ENCODE peak calls at places on chromosomes 1 and 21, in four cellular contexts. M is HCT116, V is GM12878, C is H1. F is an unnamed sample.

GRCh38 chr1:167935252-167936067 is 1.0 kb upstream of the DCAF6 start:
- DNase-seq in C (peak; percentile 57), V (no peak), M (no peak), F (peak; percentile 63)

GRCh38 chr1:223363856-223364684 is at the start of gene SUSD4:
- DNase-seq in V (no peak), C (peak; percentile 72), M (no peak), F (no peak)

GRCh38 chr1:49050041-49050440 is 273.4 kb upstream of the BEND5 start:
- DNase-seq in V (no peak), C (no peak), M (no peak), F (no peak)

GRCh38 chr1:24374891-24375786 is 38.4 kb downstream of the STPG1 start:
- DNase-seq in V (no peak), M (no peak), C (no peak), F (no peak)

GRCh38 chr1:54937469-54937868 is 43.0 kb upstream of the TMEM61 start:
- DNase-seq in M (no peak), C (no peak), V (no peak), F (no peak)

GRCh38 chr1:44645466-44646244 is 28.6 kb downstream of the TMEM53 start:
- DNase-seq in V (no peak), C (no peak), M (no peak), F (no peak)

GRCh38 chr1:228378453-228379164 is 28.0 kb downstream of the TRIM11 start:
- DNase-seq in M (peak; percentile 56), C (peak; percentile 95), V (no peak), F (no peak)

GRCh38 chr21:43667191-43667904 is 8.0 kb downstream of the RRP1B start:
- DNase-seq in C (no peak), M (no peak), V (no peak), F (no peak)

DNA sequence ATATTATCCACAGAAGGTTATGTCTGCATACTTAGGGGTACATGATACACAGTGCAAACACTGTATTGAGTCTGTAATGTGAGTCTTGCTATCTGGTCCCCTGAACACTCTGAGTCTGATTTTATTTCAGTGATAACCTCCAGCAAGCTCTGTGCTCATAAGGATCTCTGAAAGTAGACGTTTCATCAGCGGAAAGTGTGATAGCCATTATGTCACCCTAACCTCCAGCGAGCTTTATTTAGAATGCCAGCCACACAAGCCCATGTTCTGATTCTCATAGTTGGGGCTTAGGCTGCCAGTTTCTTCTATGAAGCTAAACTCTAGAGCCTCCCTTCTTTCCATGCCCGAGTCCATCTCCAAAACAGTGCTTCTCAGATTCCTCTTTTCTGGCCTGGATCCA is 3.3 kb downstream of the NR5A2 start:
- DNase-seq in C (no peak), M (no peak), V (no peak), F (no peak)
- TF ChIP-seq SRF in C (no peak), M (no peak), V (no peak), F (no peak)

GRCh38 chr21:31340942-31341487 is 3.0 kb downstream of the TIAM1 start:
- DNase-seq in C (no peak), V (no peak), M (no peak), F (no peak)

GRCh38 chr21:31343030-31343510 is 991 bp downstream of the TIAM1 start:
- DNase-seq in C (no peak), V (no peak), M (no peak), F (no peak)

GRCh38 chr21:31343680-31344480 is at the start of gene TIAM1:
- DNase-seq in V (no peak), C (peak; percentile 70), M (no peak), F (no peak)

GRCh38 chr21:31340499-31340898 is 3.6 kb downstream of the TIAM1 start:
- DNase-seq in M (no peak), V (no peak), C (no peak), F (no peak)

DNA sequence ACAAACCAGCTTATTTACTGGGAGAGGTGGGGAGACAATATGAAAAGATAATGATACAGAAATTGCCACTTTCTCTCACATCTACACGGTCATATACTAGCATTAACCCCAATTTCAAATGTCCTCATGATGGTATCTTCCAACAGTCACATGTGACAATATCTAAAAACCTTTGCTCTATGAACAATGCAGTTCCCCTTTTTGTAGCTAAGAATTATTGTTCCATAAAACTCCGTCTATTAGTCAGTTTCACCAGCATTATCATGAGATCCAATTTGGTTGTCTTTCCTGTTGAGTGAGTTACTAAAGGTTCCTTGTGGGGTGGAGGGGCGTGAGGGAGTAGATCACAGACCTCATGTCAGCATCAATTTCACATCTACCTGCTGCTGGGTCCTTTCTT is 1.7 kb downstream of the TIAM1 start:
- DNase-seq in V (no peak), M (no peak), C (no peak), F (no peak)
- TF ChIP-seq SRF in V (no peak), M (no peak), C (no peak), F (no peak)

GRCh38 chr1:117642963-117643362 is 37.1 kb downstream of the TENT5C start:
- DNase-seq in V (no peak), C (no peak), M (no peak), F (no peak)
- TF ChIP-seq SRF in V (no peak), C (no peak), M (no peak), F (no peak)

DNA sequence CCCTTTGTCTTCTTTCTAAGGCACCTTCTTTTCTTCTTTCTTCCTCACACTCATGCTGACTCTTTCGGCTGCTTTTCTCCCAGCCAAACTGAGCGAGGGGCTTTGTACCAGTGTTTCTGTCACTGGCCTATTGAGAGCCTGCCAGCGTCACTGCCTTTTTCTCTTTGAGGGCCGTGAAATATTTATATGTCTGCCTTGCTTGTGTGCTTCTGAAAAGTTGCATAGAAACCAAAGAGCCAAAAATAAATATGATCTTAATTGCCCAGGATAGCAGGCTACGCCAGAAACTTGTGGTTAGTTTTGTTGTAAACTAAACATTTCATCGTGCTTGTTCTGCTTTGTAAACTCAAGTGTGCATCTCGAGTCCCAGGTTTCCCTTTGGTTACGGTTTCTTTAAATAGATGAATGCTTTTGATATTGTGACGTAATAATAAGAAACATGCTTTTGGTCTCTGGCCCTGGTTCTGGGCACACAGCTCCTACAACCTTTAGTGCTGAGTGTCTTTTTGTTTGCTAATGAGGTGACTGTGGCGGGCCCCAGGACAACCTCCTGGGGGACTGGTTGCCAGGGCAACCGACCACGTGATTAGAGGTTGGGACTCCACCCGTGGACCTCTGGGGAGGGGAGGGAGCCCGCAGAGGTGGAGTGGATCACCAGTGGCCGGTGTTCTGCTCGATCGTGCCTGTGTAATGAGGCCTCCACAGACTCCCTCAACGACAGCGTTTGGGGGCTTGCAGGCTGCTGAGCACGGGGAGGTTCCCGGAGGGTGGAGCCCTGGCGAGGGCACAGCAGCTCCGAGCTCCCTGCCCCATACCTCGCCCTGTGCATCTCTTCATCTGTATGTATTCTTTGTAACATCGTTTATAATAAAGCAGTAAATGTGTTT is 10.9 kb downstream of the SLC37A1 start:
- DNase-seq in V (peak; percentile 86), C (peak; percentile 77), M (no peak), F (peak; percentile 9)
- TF ChIP-seq SRF in V (no peak), C (no peak), M (no peak), F (no peak)

GRCh38 chr21:39107739-39108138 is 75.5 kb downstream of the PSMG1 start:
- DNase-seq in V (no peak), M (no peak), C (peak; percentile 27), F (no peak)
- TF ChIP-seq SRF in V (no peak), M (no peak), C (no peak), F (no peak)

GRCh38 chr1:111730706-111731105 is 8.5 kb downstream of the INKA2 start:
- DNase-seq in V (no peak), M (no peak), C (no peak), F (no peak)

GRCh38 chr1:111730282-111730681 is 8.9 kb downstream of the INKA2 start:
- DNase-seq in V (no peak), C (no peak), M (no peak), F (no peak)

GRCh38 chr1:111732718-111733117 is 6.5 kb downstream of the INKA2 start:
- DNase-seq in M (no peak), V (no peak), C (peak; percentile 20), F (no peak)

GRCh38 chr1:111733183-111733995 is 5.8 kb downstream of the INKA2 start:
- DNase-seq in V (no peak), C (peak; percentile 29), M (no peak), F (peak; percentile 92)

DNA sequence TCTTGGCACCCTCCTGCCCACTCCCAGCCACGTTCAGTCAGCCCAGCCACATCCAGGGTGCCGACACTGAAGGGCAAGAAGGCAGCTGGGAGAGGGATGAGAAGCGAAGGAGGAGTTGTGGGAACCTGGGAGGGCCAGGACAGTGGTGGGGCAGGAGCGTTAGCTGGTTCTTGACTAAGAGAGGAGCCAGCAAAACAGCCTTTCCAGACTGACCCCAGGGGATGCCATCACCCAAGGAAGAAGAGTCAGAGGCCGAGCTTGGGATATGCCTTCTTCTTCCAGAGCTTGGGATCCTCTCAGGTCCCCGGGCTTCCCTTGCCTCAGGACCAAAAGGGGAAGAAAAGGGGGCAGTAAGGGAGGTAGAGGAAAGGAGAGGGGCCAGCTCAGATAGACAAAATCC is 7.2 kb downstream of the INKA2 start:
- DNase-seq in V (no peak), M (no peak), C (no peak), F (no peak)
- TF ChIP-seq SRF in V (no peak), M (no peak), C (no peak), F (no peak)

DNA sequence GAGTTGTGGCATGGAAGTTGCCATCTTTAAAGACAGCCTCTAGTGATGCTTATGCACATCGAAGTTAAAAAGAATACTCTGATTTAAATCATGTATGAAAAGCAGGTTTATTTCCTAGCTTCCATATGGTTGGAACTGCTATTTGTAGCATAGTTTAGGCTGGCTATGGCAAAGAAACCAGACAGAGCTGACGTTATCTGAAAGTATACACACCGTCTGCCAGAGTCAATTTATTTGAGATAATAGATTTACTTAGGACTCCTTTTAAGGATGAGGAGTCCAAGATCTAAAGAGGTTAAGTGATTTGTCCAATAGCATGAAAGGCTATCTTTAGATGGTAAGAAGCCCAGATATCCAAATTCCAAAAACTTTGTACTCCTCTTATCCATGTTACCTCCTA is 536.9 kb upstream of the ADGRL4 start:
- DNase-seq in V (no peak), M (no peak), C (no peak), F (no peak)
- TF ChIP-seq SRF in V (no peak), M (no peak), C (no peak), F (no peak)

GRCh38 chr1:17168480-17168878 is 36.4 kb upstream of the PADI1 start:
- DNase-seq in V (no peak), M (no peak), C (no peak), F (no peak)

GRCh38 chr1:17167041-17167782 is 37.7 kb upstream of the PADI1 start:
- DNase-seq in V (no peak), C (no peak), M (no peak), F (no peak)

GRCh38 chr1:17165823-17166222 is 39.1 kb upstream of the PADI1 start:
- DNase-seq in V (no peak), M (no peak), C (no peak), F (no peak)

GRCh38 chr1:17167783-17168479 is 37.0 kb upstream of the PADI1 start:
- DNase-seq in M (no peak), C (no peak), V (no peak), F (no peak)

DNA sequence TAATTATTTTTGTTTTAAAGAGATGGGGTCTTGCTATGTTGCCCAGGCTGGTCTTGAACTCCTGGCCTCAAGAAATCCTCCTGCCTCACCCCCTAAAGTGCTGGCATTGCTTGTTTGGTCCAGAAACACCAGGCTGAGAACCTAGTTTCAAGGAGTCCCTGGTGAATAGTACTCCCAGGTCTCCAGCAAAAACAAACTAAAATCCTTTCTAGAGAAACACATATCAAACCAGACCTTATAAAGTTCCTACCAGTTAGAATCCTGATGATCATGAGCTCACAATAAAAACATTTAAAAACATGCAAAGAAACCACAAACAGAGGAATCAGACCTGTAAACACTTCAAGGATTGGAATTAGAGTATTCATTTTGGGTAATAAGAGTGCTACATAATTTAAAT is 34.4 kb upstream of the PADI1 start:
- DNase-seq in V (no peak), M (no peak), C (no peak), F (no peak)
- TF ChIP-seq SRF in V (no peak), M (no peak), C (no peak), F (no peak)

GRCh38 chr1:77412069-77412793 is 130.4 kb downstream of the AK5 start:
- DNase-seq in V (no peak), M (no peak), C (no peak), F (no peak)
- TF ChIP-seq SRF in V (no peak), M (no peak), C (no peak), F (no peak)